ENCODE peak calls at places on chromosomes 13 and 19, in five cellular contexts. T is K562, B is tibial artery, I is cardiac muscle cell, G is upper lobe of right lung. P is an unnamed sample. For H3K4me1 and H3K36me3, the result is how much of the 10 kb centered on the place peaks cover.

GRCh38 chr19:35436477-35437141 is 11.4 kb upstream of the FFAR2 start:
- DNase-seq in I (peak), G (no peak), T (peak), B (no peak), P (peak)

GRCh38 chr13:100673376-100673830 is 1.2 kb downstream of the TMTC4 start:
- DNase-seq in G (no peak), B (no peak), T (peak), I (peak), P (no peak)

GRCh38 chr13:97030705-97031452 is 36.6 kb upstream of the OXGR1 start:
- DNase-seq in G (no peak), B (no peak), T (peak), I (peak), P (peak)

GRCh38 chr13:32443111-32443510 is 15.2 kb upstream of the N4BP2L1 start:
- DNase-seq in B (no peak), G (no peak), I (peak), T (peak), P (peak)

GRCh38 chr19:41734585-41734984 is 20.7 kb upstream of the CEACAM6 start:
- DNase-seq in G (no peak), T (no peak), I (no peak), B (no peak), P (peak)

GRCh38 chr13:38980628-38981078 is 10.0 kb downstream of the STOML3 start:
- DNase-seq in T (no peak), I (no peak), G (no peak), B (no peak), P (no peak)

GRCh38 chr13:23254506-23254905 is 73.7 kb downstream of the SGCG start:
- DNase-seq in B (no peak), T (no peak), G (no peak), I (no peak), P (no peak)

GRCh38 chr13:27465611-27466010 is 15.2 kb upstream of the MTIF3 start:
- DNase-seq in G (no peak), I (no peak), B (no peak), T (no peak), P (no peak)

GRCh38 chr19:15251010-15251748 is 18.9 kb upstream of the EPHX3 start:
- DNase-seq in B (peak), T (no peak), I (no peak), G (no peak), P (no peak)

GRCh38 chr13:84137292-84137691 is 255.0 kb upstream of the SLITRK1 start:
- DNase-seq in I (no peak), T (no peak), B (no peak), G (no peak), P (peak)

GRCh38 chr13:48567521-48568331 is 34.8 kb upstream of the RCBTB2 start:
- DNase-seq in G (no peak), B (no peak), T (no peak), I (no peak), P (no peak)

GRCh38 chr13:98829541-98829940 is 77.1 kb upstream of the SLC15A1 start:
- DNase-seq in T (no peak), G (no peak), B (no peak), I (no peak), P (no peak)
- H3K4me1 ChIP-seq in T (under half), G (under half), B (under half), I (under half), P (under half)

DNA sequence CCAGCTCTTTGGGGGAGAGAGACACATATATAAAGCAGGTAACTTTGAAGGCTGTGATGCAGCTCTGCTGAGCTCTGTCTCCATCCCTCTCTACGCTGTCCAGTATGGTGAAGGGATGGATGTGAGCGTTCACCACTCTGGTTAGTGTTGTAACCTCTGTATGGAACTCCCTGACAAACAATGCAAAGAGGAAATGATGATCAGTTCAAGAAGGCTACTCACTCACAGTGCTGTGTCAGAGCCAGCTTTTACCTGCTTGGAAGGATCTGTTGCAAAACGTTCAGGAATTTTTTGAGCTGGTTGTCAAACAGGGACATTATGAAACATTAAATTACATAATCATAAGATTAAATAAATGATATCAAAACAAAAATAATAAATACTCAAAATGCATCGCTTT is 90.8 kb upstream of the SLC10A2 start:
- DNase-seq in I (no peak), T (no peak), B (no peak), G (no peak), P (no peak)
- H3K36me3 ChIP-seq in I (under half), T (under half), B (under half), G (under half), P (under half)

DNA sequence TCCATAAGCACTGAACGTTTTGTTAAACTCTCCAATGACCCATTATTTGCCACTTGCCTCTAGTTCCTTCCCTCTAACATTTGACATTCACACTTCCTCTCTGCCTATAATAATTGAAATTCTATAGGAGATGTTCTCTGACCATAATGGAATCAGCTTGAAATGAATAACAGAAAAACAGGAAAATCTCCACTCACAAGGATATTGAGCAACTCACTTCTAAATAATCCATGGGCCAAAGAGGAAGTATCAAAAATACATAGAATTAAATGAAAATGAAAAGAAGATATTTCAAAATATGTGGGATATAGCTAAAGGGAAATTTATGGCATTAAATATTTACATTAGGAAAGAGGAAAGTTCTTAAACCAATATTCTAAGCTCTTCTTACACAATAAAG is 3.4 kb upstream of the FCGBP start:
- DNase-seq in I (no peak), G (no peak), B (no peak), T (no peak), P (no peak)
- H3K4me1 ChIP-seq in I (under half), G (under half), B (under half), T (under half), P (under half)

GRCh38 chr13:98503175-98504028 is 73.5 kb downstream of the STK24 start:
- DNase-seq in G (peak), I (no peak), B (peak), T (peak), P (peak)

GRCh38 chr13:98506343-98507059 is 70.4 kb downstream of the STK24 start:
- DNase-seq in I (no peak), G (peak), B (no peak), T (no peak), P (no peak)

GRCh38 chr13:98507060-98507797 is 69.7 kb downstream of the STK24 start:
- DNase-seq in G (peak), I (peak), T (peak), B (no peak), P (peak)

GRCh38 chr13:98504029-98504351 is 72.9 kb downstream of the STK24 start:
- DNase-seq in T (no peak), G (no peak), I (no peak), B (no peak), P (no peak)

GRCh38 chr13:98504371-98504963 is 72.4 kb downstream of the STK24 start:
- DNase-seq in I (no peak), T (no peak), G (peak), B (no peak), P (no peak)
- H3K36me3 ChIP-seq in I (under half), T (under half), G (under half), B (under half), P (under half)

GRCh38 chr13:41565221-41565620 is 107.9 kb downstream of the RGCC start:
- DNase-seq in G (no peak), T (no peak), I (no peak), B (no peak), P (no peak)

GRCh38 chr13:41562541-41563178 is 105.3 kb downstream of the RGCC start:
- DNase-seq in G (no peak), I (no peak), B (no peak), T (no peak), P (no peak)

GRCh38 chr13:41563501-41564001 is 106.2 kb downstream of the RGCC start:
- DNase-seq in G (no peak), I (no peak), T (no peak), B (no peak), P (peak)

GRCh38 chr13:41562083-41562482 is 104.7 kb downstream of the RGCC start:
- DNase-seq in I (no peak), B (no peak), G (no peak), T (no peak), P (no peak)

DNA sequence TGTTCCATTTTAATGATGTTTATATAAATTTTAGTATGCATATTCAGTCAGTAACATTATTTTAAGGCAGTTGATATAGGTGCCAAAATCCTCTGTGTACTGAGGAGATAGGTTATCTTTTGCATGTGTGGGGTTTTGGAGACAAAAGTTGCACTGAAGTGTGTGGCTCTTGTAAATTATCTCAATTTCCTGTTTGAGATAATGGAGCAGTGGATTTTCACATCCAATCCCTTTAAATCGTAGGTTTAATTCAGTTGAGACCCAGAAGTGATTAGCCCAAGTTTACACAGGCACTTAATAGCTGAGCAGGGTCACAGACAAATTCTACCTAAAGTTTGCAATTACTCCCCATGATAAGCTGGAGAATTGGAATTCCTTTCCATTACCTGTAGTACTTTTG is 106.7 kb downstream of the RGCC start:
- DNase-seq in B (no peak), G (no peak), T (no peak), I (no peak), P (no peak)
- H3K4me1 ChIP-seq in B (under half), G (under half), T (under half), I (under half), P (under half)

GRCh38 chr13:112812306-112813034 is 122.6 kb downstream of the ATP11A start:
- DNase-seq in B (peak), G (no peak), I (no peak), T (no peak), P (no peak)
- H3K36me3 ChIP-seq in B (half or more), G (half or more), I (under half), T (under half), P (under half)

DNA sequence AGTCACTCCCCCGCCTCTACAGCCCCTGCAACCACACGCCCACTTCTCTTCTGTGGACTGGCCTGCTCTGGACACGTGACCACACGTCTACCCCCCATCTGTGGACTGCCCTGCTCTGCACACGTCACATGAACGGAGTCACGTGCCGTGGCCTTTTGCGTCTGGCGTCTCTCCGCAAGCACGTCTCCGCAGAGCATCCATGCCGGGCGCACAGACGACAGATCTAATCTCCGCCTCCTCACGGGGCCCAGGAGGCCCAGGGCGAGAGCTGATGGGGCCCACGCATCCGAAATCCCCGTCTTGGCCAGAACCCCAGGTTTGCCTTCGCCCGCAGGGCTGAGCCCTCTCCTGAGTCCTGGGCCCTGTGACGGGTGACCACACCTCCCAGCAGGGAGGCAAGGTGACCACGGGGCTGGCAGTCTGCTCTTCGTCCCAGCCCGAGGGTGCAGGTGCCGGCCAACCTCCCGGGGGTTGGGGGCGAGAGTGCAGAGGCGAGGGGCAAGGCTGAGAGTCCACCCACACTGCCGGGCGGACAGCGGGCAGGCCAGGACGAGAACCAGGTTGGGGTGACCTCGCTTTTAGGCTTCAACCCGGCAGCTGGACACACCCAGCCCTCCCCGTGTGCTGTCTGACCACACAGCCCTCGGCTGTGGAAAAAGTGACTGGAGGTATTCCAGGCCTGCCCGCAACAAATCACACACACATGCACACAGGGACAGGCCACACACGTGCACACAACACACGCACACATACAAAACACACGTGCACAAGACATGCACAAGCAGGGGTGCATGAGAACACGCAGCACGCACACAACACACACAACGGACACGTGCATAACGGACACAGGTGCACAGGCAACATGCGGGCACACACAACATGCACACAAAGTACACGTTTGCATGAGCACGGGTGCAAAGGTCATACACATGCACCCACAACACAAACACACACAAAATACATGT is 3.9 kb downstream of the SBNO2 start:
- DNase-seq in G (peak), T (peak), I (no peak), B (no peak), P (no peak)
- H3K4me1 ChIP-seq in G (half or more), T (under half), I (under half), B (under half), P (under half)

GRCh38 chr19:38626401-38626800 is 7.4 kb downstream of the EIF3K start:
- DNase-seq in T (no peak), B (no peak), I (no peak), G (no peak), P (no peak)
- H3K36me3 ChIP-seq in T (half or more), B (half or more), I (half or more), G (half or more), P (under half)

GRCh38 chr19:1754651-1755466 is 1.6 kb downstream of the ONECUT3 start:
- DNase-seq in T (peak), I (no peak), G (no peak), B (no peak), P (no peak)

GRCh38 chr19:1752009-1752756 is 1.1 kb upstream of the ONECUT3 start:
- DNase-seq in I (no peak), T (no peak), B (no peak), G (no peak), P (no peak)

GRCh38 chr19:1755467-1756155 is 2.3 kb downstream of the ONECUT3 start:
- DNase-seq in B (no peak), T (no peak), G (no peak), I (no peak), P (no peak)

GRCh38 chr19:1752757-1753728 is at the start of gene ONECUT3:
- DNase-seq in T (no peak), I (no peak), B (no peak), G (no peak), P (no peak)

GRCh38 chr19:1753730-1754442 is 580 bp downstream of the ONECUT3 start:
- DNase-seq in G (no peak), T (no peak), B (no peak), I (no peak), P (no peak)
- H3K4me1 ChIP-seq in G (under half), T (under half), B (under half), I (under half), P (under half)

P was measured in small intestine.